ENCODE peak calls at places on chromosomes 13 and 19, in five cellular contexts. One of them, this sample, is unnamed.

GRCh38 chr19:3270908-3271307 is 46.4 kb downstream of the CELF5 start:
- DNase-seq in astrocyte: peak; percentile 18
- DNase-seq in effector memory CD4-positive, alpha-beta T cell: no peak
- DNase-seq in SK-N-MC: no peak
- DNase-seq in PC-9: no peak
- DNase-seq in this sample: no peak

GRCh38 chr13:78298657-78299056 is 304.7 kb downstream of the POU4F1 start:
- DNase-seq in astrocyte: peak; percentile 33
- DNase-seq in effector memory CD4-positive, alpha-beta T cell: no peak
- DNase-seq in SK-N-MC: no peak
- DNase-seq in PC-9: no peak
- DNase-seq in this sample: no peak

GRCh38 chr19:7868671-7869452 is 5.3 kb downstream of the PRR36 start:
- DNase-seq in astrocyte: no peak
- DNase-seq in effector memory CD4-positive, alpha-beta T cell: peak; percentile 73
- DNase-seq in SK-N-MC: no peak
- DNase-seq in PC-9: peak; percentile 94
- DNase-seq in this sample: no peak

GRCh38 chr19:48452656-48453480 is 2.5 kb upstream of the KCNJ14 start:
- DNase-seq in astrocyte: no peak
- DNase-seq in effector memory CD4-positive, alpha-beta T cell: no peak
- DNase-seq in SK-N-MC: no peak
- DNase-seq in PC-9: no peak
- DNase-seq in this sample: no peak

GRCh38 chr19:1875646-1876493 is 9.4 kb downstream of the ABHD17A start:
- DNase-seq in astrocyte: peak; percentile 69
- DNase-seq in effector memory CD4-positive, alpha-beta T cell: peak; percentile 82
- DNase-seq in SK-N-MC: no peak
- DNase-seq in PC-9: peak; percentile 78
- DNase-seq in this sample: peak; percentile 90

GRCh38 chr19:46546194-46546896 is 50.7 kb upstream of the PNMA8B start:
- DNase-seq in astrocyte: peak; percentile 29
- DNase-seq in effector memory CD4-positive, alpha-beta T cell: no peak
- DNase-seq in SK-N-MC: no peak
- DNase-seq in PC-9: peak; percentile 61
- DNase-seq in this sample: no peak

GRCh38 chr13:88189724-88190123 is 518.6 kb downstream of the SLITRK5 start:
- DNase-seq in astrocyte: no peak
- DNase-seq in effector memory CD4-positive, alpha-beta T cell: no peak
- DNase-seq in SK-N-MC: no peak
- DNase-seq in PC-9: no peak
- DNase-seq in this sample: no peak

GRCh38 chr19:15432018-15432494 is 13.3 kb upstream of the AKAP8L start:
- DNase-seq in astrocyte: no peak
- DNase-seq in effector memory CD4-positive, alpha-beta T cell: no peak
- DNase-seq in SK-N-MC: no peak
- DNase-seq in PC-9: no peak
- DNase-seq in this sample: no peak

GRCh38 chr13:19982447-19983043 is 24.0 kb downstream of the ZMYM2 start:
- DNase-seq in astrocyte: no peak
- DNase-seq in effector memory CD4-positive, alpha-beta T cell: no peak
- DNase-seq in SK-N-MC: no peak
- DNase-seq in PC-9: no peak
- DNase-seq in this sample: no peak

GRCh38 chr19:1465191-1466016 is 13.6 kb downstream of the C19orf25 start:
- DNase-seq in astrocyte: no peak
- DNase-seq in effector memory CD4-positive, alpha-beta T cell: no peak
- DNase-seq in SK-N-MC: no peak
- DNase-seq in PC-9: no peak
- DNase-seq in this sample: no peak

GRCh38 chr13:28626266-28626665 is 32.7 kb upstream of the POMP start:
- DNase-seq in astrocyte: no peak
- DNase-seq in effector memory CD4-positive, alpha-beta T cell: no peak
- DNase-seq in SK-N-MC: no peak
- DNase-seq in PC-9: no peak
- DNase-seq in this sample: no peak

GRCh38 chr13:90622547-90622946 is 724.9 kb upstream of the MIR17HG start:
- DNase-seq in astrocyte: peak; percentile 47
- DNase-seq in effector memory CD4-positive, alpha-beta T cell: no peak
- DNase-seq in SK-N-MC: no peak
- DNase-seq in PC-9: no peak
- DNase-seq in this sample: no peak

GRCh38 chr19:50835785-50836542 is 2.6 kb upstream of the KLK15 start:
- DNase-seq in astrocyte: peak; percentile 19
- DNase-seq in effector memory CD4-positive, alpha-beta T cell: peak; percentile 36
- DNase-seq in SK-N-MC: no peak
- DNase-seq in PC-9: peak; percentile 83
- DNase-seq in this sample: no peak

GRCh38 chr19:13001166-13001501 is 5.9 kb downstream of the NFIX start:
- DNase-seq in astrocyte: no peak
- DNase-seq in effector memory CD4-positive, alpha-beta T cell: no peak
- DNase-seq in SK-N-MC: no peak
- DNase-seq in PC-9: no peak
- DNase-seq in this sample: no peak
- H3K27ac ChIP-seq in astrocyte: no peak overlapping the region
- H3K27ac ChIP-seq in effector memory CD4-positive, alpha-beta T cell: no peak overlapping the region
- H3K27ac ChIP-seq in SK-N-MC: no peak overlapping the region
- H3K27ac ChIP-seq in PC-9: no peak overlapping the region
- H3K27ac ChIP-seq in this sample: peak overlapping the region; percentile 95

GRCh38 chr13:113121928-113122420 is 625 bp upstream of the F10 start:
- DNase-seq in astrocyte: no peak
- DNase-seq in effector memory CD4-positive, alpha-beta T cell: no peak
- DNase-seq in SK-N-MC: no peak
- DNase-seq in PC-9: no peak
- DNase-seq in this sample: peak; percentile 71
- H3K27ac ChIP-seq in astrocyte: no peak overlapping the region
- H3K27ac ChIP-seq in effector memory CD4-positive, alpha-beta T cell: no peak overlapping the region
- H3K27ac ChIP-seq in SK-N-MC: no peak overlapping the region
- H3K27ac ChIP-seq in PC-9: no peak overlapping the region
- H3K27ac ChIP-seq in this sample: peak overlapping the region; percentile 41

GRCh38 chr19:38698225-38699026 is 45.8 kb downstream of the CAPN12 start:
- DNase-seq in astrocyte: no peak
- DNase-seq in effector memory CD4-positive, alpha-beta T cell: no peak
- DNase-seq in SK-N-MC: no peak
- DNase-seq in PC-9: no peak
- DNase-seq in this sample: no peak
- H3K27ac ChIP-seq in astrocyte: no peak overlapping the region
- H3K27ac ChIP-seq in effector memory CD4-positive, alpha-beta T cell: no peak overlapping the region
- H3K27ac ChIP-seq in SK-N-MC: no peak overlapping the region
- H3K27ac ChIP-seq in PC-9: no peak overlapping the region
- H3K27ac ChIP-seq in this sample: peak overlapping the region; percentile 56

DNA sequence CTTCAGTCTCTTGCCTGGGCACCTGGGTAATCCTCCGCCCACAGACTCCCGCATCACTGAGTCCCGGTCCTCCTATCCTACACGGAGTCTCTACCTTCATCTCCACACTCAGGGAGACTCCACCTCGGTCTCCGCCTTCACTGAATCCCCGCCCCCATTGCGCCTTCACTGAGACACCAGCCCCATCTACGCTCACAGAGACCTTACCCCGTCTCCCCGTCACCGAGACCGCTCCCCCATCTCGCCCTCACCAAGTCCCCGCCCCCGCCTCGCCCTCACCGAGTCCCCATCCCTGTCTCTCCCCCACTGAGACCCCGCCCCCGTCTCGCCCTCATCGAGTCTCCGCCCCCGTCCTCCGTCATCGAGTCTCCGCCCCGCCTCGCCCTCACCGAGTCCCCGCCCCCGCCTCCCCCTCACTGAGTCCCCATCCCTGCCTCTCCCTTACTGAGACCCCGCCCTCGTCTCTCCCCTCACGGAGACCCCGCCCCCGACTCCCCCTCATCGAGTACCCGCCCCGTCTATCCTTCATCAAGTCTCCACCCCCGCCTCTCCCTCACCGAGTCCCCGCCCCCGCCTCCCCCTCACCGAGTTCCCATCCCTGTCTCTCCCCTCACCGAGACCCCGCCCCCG is 23.1 kb upstream of the ZNF846 start:
- DNase-seq in astrocyte: peak; percentile 86
- DNase-seq in effector memory CD4-positive, alpha-beta T cell: peak; percentile 92
- DNase-seq in SK-N-MC: peak; percentile 34
- DNase-seq in PC-9: peak; percentile 92
- DNase-seq in this sample: peak; percentile 98
- H3K27ac ChIP-seq in astrocyte: peak overlapping the region; percentile 70
- H3K27ac ChIP-seq in effector memory CD4-positive, alpha-beta T cell: peak overlapping the region; percentile 91
- H3K27ac ChIP-seq in SK-N-MC: no peak overlapping the region
- H3K27ac ChIP-seq in PC-9: no peak overlapping the region
- H3K27ac ChIP-seq in this sample: peak overlapping the region; percentile 97

GRCh38 chr13:60787083-60787482 is 390.1 kb downstream of the TDRD3 start:
- DNase-seq in astrocyte: no peak
- DNase-seq in effector memory CD4-positive, alpha-beta T cell: no peak
- DNase-seq in SK-N-MC: no peak
- DNase-seq in PC-9: no peak
- DNase-seq in this sample: no peak

GRCh38 chr13:60790620-60791019 is 393.6 kb downstream of the TDRD3 start:
- DNase-seq in astrocyte: no peak
- DNase-seq in effector memory CD4-positive, alpha-beta T cell: no peak
- DNase-seq in SK-N-MC: no peak
- DNase-seq in PC-9: no peak
- DNase-seq in this sample: no peak

DNA sequence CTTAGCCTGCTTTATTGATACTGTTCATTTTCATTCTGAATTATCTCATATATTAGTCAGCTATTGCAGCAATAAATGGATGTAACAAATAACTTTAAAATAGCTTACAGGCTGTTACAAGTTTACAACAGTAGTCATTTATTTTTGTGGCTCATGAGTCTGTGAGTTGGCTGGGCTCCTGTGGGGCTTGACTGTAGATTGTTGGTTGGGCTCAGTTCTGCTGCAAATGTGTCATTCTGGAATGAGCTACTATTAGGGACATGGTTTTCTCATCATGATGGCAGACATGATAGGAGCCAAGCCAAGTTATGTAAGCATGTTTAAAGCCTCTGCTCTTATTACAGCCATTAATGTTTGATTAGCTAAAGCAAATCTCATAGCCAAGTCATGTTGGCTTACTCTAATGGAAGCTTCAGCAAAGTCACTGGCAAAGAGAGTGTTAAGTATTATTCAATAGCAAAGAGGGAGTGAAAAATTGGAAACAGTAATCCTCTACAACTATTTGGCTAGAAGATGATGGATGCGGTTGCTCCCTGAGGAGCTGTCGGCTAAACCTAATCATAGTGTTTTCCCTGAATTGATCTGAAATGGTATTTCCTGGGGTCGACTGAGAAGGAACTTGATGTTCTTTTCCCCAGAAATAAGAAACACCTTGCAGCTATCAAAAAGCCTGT is 391.3 kb downstream of the TDRD3 start:
- DNase-seq in astrocyte: peak; percentile 44
- DNase-seq in effector memory CD4-positive, alpha-beta T cell: no peak
- DNase-seq in SK-N-MC: no peak
- DNase-seq in PC-9: no peak
- DNase-seq in this sample: no peak
- H3K27ac ChIP-seq in astrocyte: no peak overlapping the region
- H3K27ac ChIP-seq in effector memory CD4-positive, alpha-beta T cell: no peak overlapping the region
- H3K27ac ChIP-seq in SK-N-MC: no peak overlapping the region
- H3K27ac ChIP-seq in PC-9: no peak overlapping the region
- H3K27ac ChIP-seq in this sample: no peak overlapping the region

DNA sequence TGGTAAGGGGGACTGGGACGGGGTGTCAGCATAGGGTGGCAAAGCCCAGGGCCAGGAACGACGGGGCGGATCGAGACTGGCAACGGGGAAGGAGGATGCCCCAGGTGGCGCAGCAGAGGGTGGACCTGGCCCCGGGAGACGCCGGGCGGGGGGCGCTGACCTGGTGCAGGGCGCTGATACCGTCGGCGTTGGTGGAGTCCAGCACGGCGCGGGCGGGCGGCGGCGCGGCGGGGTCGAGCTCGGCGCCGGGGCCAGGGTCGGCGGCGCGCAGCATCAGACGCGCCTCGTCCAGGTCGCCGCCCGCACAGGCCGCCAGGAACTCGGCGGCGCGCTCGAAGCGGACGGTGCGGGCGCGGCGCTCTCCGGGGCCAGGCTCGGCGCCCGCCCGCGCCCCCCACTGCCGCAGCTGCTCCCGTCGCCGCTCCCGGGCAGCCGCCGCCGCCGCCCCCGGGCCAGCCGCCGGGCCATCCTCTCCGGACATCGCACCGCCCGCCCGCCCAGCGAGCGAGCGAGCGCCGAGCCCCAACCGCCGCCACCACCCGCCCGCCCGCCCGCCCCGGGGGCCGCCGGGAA is 288 bp downstream of the PPP1R12C start:
- DNase-seq in astrocyte: no peak
- DNase-seq in effector memory CD4-positive, alpha-beta T cell: no peak
- DNase-seq in SK-N-MC: no peak
- DNase-seq in PC-9: no peak
- DNase-seq in this sample: no peak
- H3K27ac ChIP-seq in astrocyte: peak overlapping the region; percentile 83
- H3K27ac ChIP-seq in effector memory CD4-positive, alpha-beta T cell: peak overlapping the region; percentile 71
- H3K27ac ChIP-seq in SK-N-MC: no peak overlapping the region
- H3K27ac ChIP-seq in PC-9: no peak overlapping the region
- H3K27ac ChIP-seq in this sample: peak overlapping the region; percentile 97

GRCh38 chr19:11180346-11180745 is 17.0 kb downstream of the KANK2 start:
- DNase-seq in astrocyte: no peak
- DNase-seq in effector memory CD4-positive, alpha-beta T cell: no peak
- DNase-seq in SK-N-MC: no peak
- DNase-seq in PC-9: no peak
- DNase-seq in this sample: no peak
- H3K27ac ChIP-seq in astrocyte: no peak overlapping the region
- H3K27ac ChIP-seq in effector memory CD4-positive, alpha-beta T cell: no peak overlapping the region
- H3K27ac ChIP-seq in SK-N-MC: peak overlapping the region; percentile 56
- H3K27ac ChIP-seq in PC-9: no peak overlapping the region
- H3K27ac ChIP-seq in this sample: peak overlapping the region; percentile 79

GRCh38 chr19:58353717-58354477 is 605 bp upstream of the A1BG start:
- DNase-seq in astrocyte: no peak
- DNase-seq in effector memory CD4-positive, alpha-beta T cell: no peak
- DNase-seq in SK-N-MC: no peak
- DNase-seq in PC-9: no peak
- DNase-seq in this sample: no peak
- H3K27ac ChIP-seq in astrocyte: no peak overlapping the region
- H3K27ac ChIP-seq in effector memory CD4-positive, alpha-beta T cell: no peak overlapping the region
- H3K27ac ChIP-seq in SK-N-MC: no peak overlapping the region
- H3K27ac ChIP-seq in PC-9: no peak overlapping the region
- H3K27ac ChIP-seq in this sample: no peak overlapping the region